ENCODE peak calls at places on chromosomes 2 and 18, in five cellular contexts. L, A, K, I and E are unnamed samples.

GRCh38 chr2:15243762-15244161 is 317.4 kb downstream of the NBAS start:
- DNase-seq in L (no peak), A (no peak), K (no peak), I (peak; percentile 47), E (no peak)

GRCh38 chr18:55237665-55238064 is 278.4 kb upstream of the CCDC68 start:
- DNase-seq in L (no peak), A (no peak), K (no peak), I (no peak), E (no peak)

GRCh38 chr18:57230861-57231260 is 84.0 kb downstream of the BOD1L2 start:
- DNase-seq in L (no peak), A (no peak), K (peak; percentile 71), I (no peak), E (no peak)

GRCh38 chr18:56861244-56861643 is 210.1 kb downstream of the WDR7 start:
- DNase-seq in L (no peak), A (no peak), K (no peak), I (no peak), E (no peak)

GRCh38 chr2:150653351-150653750 is 165.9 kb upstream of the RND3 start:
- DNase-seq in L (no peak), A (no peak), K (no peak), I (peak; percentile 18), E (no peak)

GRCh38 chr2:33219850-33220275 is 256.6 kb upstream of the RASGRP3 start:
- DNase-seq in L (no peak), A (no peak), K (peak; percentile 49), I (peak; percentile 79), E (no peak)

GRCh38 chr18:59634096-59634495 is 63.1 kb downstream of the CCBE1 start:
- DNase-seq in L (peak; percentile 68), A (no peak), K (no peak), I (no peak), E (no peak)

GRCh38 chr2:138274421-138275291 is 226.9 kb upstream of the SPOPL start:
- DNase-seq in L (no peak), A (no peak), K (peak; percentile 89), I (peak; percentile 40), E (no peak)

GRCh38 chr2:240420206-240420899 is 15.1 kb upstream of the GPC1 start:
- DNase-seq in L (no peak), A (no peak), K (no peak), I (no peak), E (no peak)

GRCh38 chr2:169452080-169452479 is 27.2 kb upstream of the BBS5 start:
- DNase-seq in L (peak; percentile 58), A (no peak), K (peak; percentile 41), I (peak; percentile 74), E (no peak)

GRCh38 chr2:204407209-204408070 is 137.8 kb upstream of the PARD3B start:
- DNase-seq in L (no peak), A (no peak), K (peak; percentile 42), I (no peak), E (no peak)

GRCh38 chr18:59897321-59897954 is 2.4 kb upstream of the PMAIP1 start:
- DNase-seq in L (no peak), A (no peak), K (no peak), I (no peak), E (no peak)

GRCh38 chr2:218851286-218851685 is 8.3 kb upstream of the WNT6 start:
- DNase-seq in L (no peak), A (no peak), K (no peak), I (no peak), E (no peak)

GRCh38 chr2:206853880-206854279 is 85.4 kb upstream of the CPO start:
- DNase-seq in L (no peak), A (no peak), K (no peak), I (no peak), E (no peak)

GRCh38 chr18:50947899-50948298 is 19.9 kb upstream of the ELAC1 start:
- DNase-seq in L (no peak), A (no peak), K (peak; percentile 13), I (peak; percentile 42), E (no peak)

GRCh38 chr2:32937602-32938450 is 8.9 kb upstream of the LTBP1 start:
- DNase-seq in L (peak; percentile 66), A (no peak), K (peak; percentile 3), I (peak; percentile 33), E (no peak)

GRCh38 chr18:69588301-69588700 is 187.6 kb downstream of the DOK6 start:
- DNase-seq in L (no peak), A (no peak), K (no peak), I (peak; percentile 11), E (no peak)

GRCh38 chr2:180761224-180761623 is 219.2 kb upstream of the UBE2E3 start:
- DNase-seq in L (no peak), A (no peak), K (peak; percentile 76), I (peak; percentile 84), E (no peak)

GRCh38 chr18:10798727-10799435 is 273.1 kb downstream of the NAPG start:
- DNase-seq in L (no peak), A (no peak), K (peak; percentile 88), I (peak; percentile 11), E (no peak)

GRCh38 chr2:238928520-238929241 is 80.8 kb downstream of the TWIST2 start:
- DNase-seq in L (no peak), A (no peak), K (no peak), I (no peak), E (no peak)

GRCh38 chr18:35511428-35511827 is 13.7 kb upstream of the INO80C start:
- DNase-seq in L (no peak), A (no peak), K (no peak), I (no peak), E (no peak)

GRCh38 chr2:102841107-102841840 is 79.4 kb downstream of the TMEM182 start:
- DNase-seq in L (peak; percentile 87), A (no peak), K (peak; percentile 65), I (peak; percentile 50), E (no peak)

GRCh38 chr2:12704378-12704777 is 12.4 kb upstream of the TRIB2 start:
- DNase-seq in L (no peak), A (no peak), K (no peak), I (peak; percentile 44), E (no peak)

GRCh38 chr2:94999431-94999883 is 26.1 kb upstream of the MAL start:
- DNase-seq in L (no peak), A (no peak), K (no peak), I (no peak), E (no peak)

GRCh38 chr2:88838165-88838635 is 146.7 kb downstream of the RPIA start:
- DNase-seq in L (no peak), A (no peak), K (no peak), I (no peak), E (no peak)

GRCh38 chr2:200369886-200370285 is 63.4 kb downstream of the SPATS2L start:
- DNase-seq in L (no peak), A (no peak), K (peak; percentile 61), I (no peak), E (no peak)

GRCh38 chr2:119367472-119368099 is 809 bp downstream of the DBI start:
- DNase-seq in L (peak; percentile 83), A (peak; percentile 35), K (peak; percentile 46), I (peak; percentile 11), E (peak; percentile 18)

GRCh38 chr2:233801357-233802131 is 23.4 kb downstream of the MROH2A start:
- DNase-seq in L (no peak), A (no peak), K (peak; percentile 47), I (no peak), E (no peak)

GRCh38 chr2:42931818-42932195 is 139.4 kb upstream of the HAAO start:
- DNase-seq in L (no peak), A (no peak), K (peak; percentile 57), I (no peak), E (no peak)

GRCh38 chr2:40488101-40488598 is 36.3 kb upstream of the SLC8A1 start:
- DNase-seq in L (peak; percentile 58), A (no peak), K (peak; percentile 70), I (peak; percentile 69), E (no peak)

GRCh38 chr2:50607746-50608145 is 424.2 kb downstream of the NRXN1 start:
- DNase-seq in L (peak; percentile 24), A (no peak), K (no peak), I (no peak), E (no peak)